ENCODE peak calls at places on chromosomes 5 and 9, in seven cellular contexts. One of them, this sample, is unnamed.

GRCh38 chr5:53418844-53419243 is 61.6 kb upstream of the FST start:
- DNase-seq in endodermal cell: no peak
- DNase-seq in osteocyte: no peak
- DNase-seq in heart left ventricle: no peak
- DNase-seq in fibroblast of lung: peak; percentile 97
- DNase-seq in fibroblast of pulmonary artery: peak; percentile 95
- DNase-seq in tibial artery: no peak
- DNase-seq in this sample: no peak

GRCh38 chr5:173963107-173963506 is 25.9 kb upstream of the C5orf47 start:
- DNase-seq in heart left ventricle: no peak
- DNase-seq in fibroblast of lung: peak; percentile 43
- DNase-seq in endodermal cell: no peak
- DNase-seq in fibroblast of pulmonary artery: peak; percentile 31
- DNase-seq in osteocyte: no peak
- DNase-seq in tibial artery: no peak
- DNase-seq in this sample: no peak

GRCh38 chr5:145697251-145698016 is 137.7 kb downstream of the PRELID2 start:
- DNase-seq in endodermal cell: peak; percentile 76
- DNase-seq in tibial artery: no peak
- DNase-seq in heart left ventricle: no peak
- DNase-seq in fibroblast of lung: peak; percentile 70
- DNase-seq in fibroblast of pulmonary artery: peak; percentile 80
- DNase-seq in osteocyte: no peak
- DNase-seq in this sample: peak; percentile 29

GRCh38 chr9:91056917-91057316 is 255.3 kb downstream of the SYK start:
- DNase-seq in endodermal cell: no peak
- DNase-seq in fibroblast of lung: peak; percentile 33
- DNase-seq in heart left ventricle: no peak
- DNase-seq in osteocyte: no peak
- DNase-seq in tibial artery: no peak
- DNase-seq in fibroblast of pulmonary artery: peak; percentile 63
- DNase-seq in this sample: no peak

GRCh38 chr9:2620876-2621677 is 510 bp upstream of the VLDLR start:
- DNase-seq in fibroblast of pulmonary artery: peak; percentile 81
- DNase-seq in osteocyte: peak; percentile 91
- DNase-seq in fibroblast of lung: peak; percentile 82
- DNase-seq in heart left ventricle: peak; percentile 78
- DNase-seq in tibial artery: peak; percentile 90
- DNase-seq in endodermal cell: peak; percentile 94
- DNase-seq in this sample: peak; percentile 75

GRCh38 chr5:135204151-135204600 is 170.1 kb upstream of the PITX1 start:
- DNase-seq in tibial artery: no peak
- DNase-seq in endodermal cell: no peak
- DNase-seq in osteocyte: no peak
- DNase-seq in fibroblast of pulmonary artery: no peak
- DNase-seq in heart left ventricle: no peak
- DNase-seq in fibroblast of lung: no peak
- DNase-seq in this sample: no peak

GRCh38 chr9:100700689-100701318 is 122.9 kb downstream of the CAVIN4 start:
- DNase-seq in endodermal cell: peak; percentile 75
- DNase-seq in fibroblast of lung: no peak
- DNase-seq in heart left ventricle: no peak
- DNase-seq in osteocyte: no peak
- DNase-seq in fibroblast of pulmonary artery: peak; percentile 24
- DNase-seq in tibial artery: no peak
- DNase-seq in this sample: peak; percentile 39

GRCh38 chr9:109315889-109316640 is 4.8 kb downstream of the EPB41L4B start:
- DNase-seq in tibial artery: peak; percentile 83
- DNase-seq in osteocyte: no peak
- DNase-seq in heart left ventricle: peak; percentile 69
- DNase-seq in endodermal cell: peak; percentile 61
- DNase-seq in fibroblast of pulmonary artery: peak; percentile 37
- DNase-seq in fibroblast of lung: peak; percentile 56
- DNase-seq in this sample: no peak

GRCh38 chr5:82153082-82153481 is 125.1 kb downstream of the RPS23 start:
- DNase-seq in fibroblast of lung: peak; percentile 56
- DNase-seq in osteocyte: no peak
- DNase-seq in fibroblast of pulmonary artery: no peak
- DNase-seq in tibial artery: no peak
- DNase-seq in endodermal cell: no peak
- DNase-seq in heart left ventricle: no peak
- DNase-seq in this sample: no peak

GRCh38 chr5:103119067-103119764 is 722 bp downstream of the GIN1 start:
- DNase-seq in endodermal cell: no peak
- DNase-seq in heart left ventricle: no peak
- DNase-seq in fibroblast of lung: peak; percentile 49
- DNase-seq in osteocyte: no peak
- DNase-seq in fibroblast of pulmonary artery: peak; percentile 42
- DNase-seq in tibial artery: no peak
- DNase-seq in this sample: no peak

GRCh38 chr5:44942524-44943001 is 133.8 kb downstream of the MRPS30 start:
- DNase-seq in heart left ventricle: no peak
- DNase-seq in endodermal cell: no peak
- DNase-seq in tibial artery: no peak
- DNase-seq in osteocyte: no peak
- DNase-seq in fibroblast of lung: no peak
- DNase-seq in fibroblast of pulmonary artery: no peak
- DNase-seq in this sample: no peak

GRCh38 chr9:4464911-4465513 is 25.3 kb upstream of the SLC1A1 start:
- DNase-seq in fibroblast of lung: no peak
- DNase-seq in heart left ventricle: no peak
- DNase-seq in fibroblast of pulmonary artery: no peak
- DNase-seq in endodermal cell: no peak
- DNase-seq in osteocyte: no peak
- DNase-seq in tibial artery: no peak
- DNase-seq in this sample: no peak

GRCh38 chr9:85392270-85392669 is 349.5 kb downstream of the AGTPBP1 start:
- DNase-seq in tibial artery: no peak
- DNase-seq in fibroblast of pulmonary artery: no peak
- DNase-seq in fibroblast of lung: no peak
- DNase-seq in endodermal cell: no peak
- DNase-seq in heart left ventricle: no peak
- DNase-seq in osteocyte: no peak
- DNase-seq in this sample: no peak

GRCh38 chr5:131521252-131521651 is 113.8 kb downstream of the RAPGEF6 start:
- DNase-seq in fibroblast of pulmonary artery: no peak
- DNase-seq in fibroblast of lung: no peak
- DNase-seq in endodermal cell: no peak
- DNase-seq in heart left ventricle: no peak
- DNase-seq in tibial artery: no peak
- DNase-seq in osteocyte: no peak
- DNase-seq in this sample: no peak

GRCh38 chr9:124239249-124240073 is 18.3 kb upstream of the NEK6 start:
- DNase-seq in endodermal cell: peak; percentile 50
- DNase-seq in fibroblast of pulmonary artery: no peak
- DNase-seq in osteocyte: no peak
- DNase-seq in tibial artery: peak; percentile 62
- DNase-seq in fibroblast of lung: no peak
- DNase-seq in heart left ventricle: peak; percentile 35
- DNase-seq in this sample: no peak

GRCh38 chr9:33101104-33101951 is 24.9 kb upstream of the SMU1 start:
- DNase-seq in endodermal cell: no peak
- DNase-seq in tibial artery: no peak
- DNase-seq in heart left ventricle: no peak
- DNase-seq in fibroblast of pulmonary artery: peak; percentile 50
- DNase-seq in fibroblast of lung: peak; percentile 39
- DNase-seq in osteocyte: no peak
- DNase-seq in this sample: no peak

GRCh38 chr5:81162501-81162900 is 70.6 kb upstream of the CKMT2 start:
- DNase-seq in tibial artery: no peak
- DNase-seq in osteocyte: no peak
- DNase-seq in fibroblast of lung: no peak
- DNase-seq in heart left ventricle: no peak
- DNase-seq in fibroblast of pulmonary artery: no peak
- DNase-seq in endodermal cell: no peak
- DNase-seq in this sample: no peak

GRCh38 chr5:9895305-9895650 is 265.1 kb upstream of the TAS2R1 start:
- DNase-seq in heart left ventricle: no peak
- DNase-seq in osteocyte: peak; percentile 53
- DNase-seq in tibial artery: no peak
- DNase-seq in endodermal cell: peak; percentile 55
- DNase-seq in fibroblast of lung: no peak
- DNase-seq in fibroblast of pulmonary artery: no peak
- DNase-seq in this sample: no peak

GRCh38 chr9:35385042-35385441 is 104.9 kb upstream of the RUSC2 start:
- DNase-seq in heart left ventricle: no peak
- DNase-seq in tibial artery: no peak
- DNase-seq in fibroblast of lung: peak; percentile 81
- DNase-seq in fibroblast of pulmonary artery: peak; percentile 85
- DNase-seq in endodermal cell: no peak
- DNase-seq in osteocyte: no peak
- DNase-seq in this sample: no peak

GRCh38 chr9:134278974-134279640 is 47.1 kb upstream of the RXRA start:
- DNase-seq in tibial artery: no peak
- DNase-seq in fibroblast of pulmonary artery: no peak
- DNase-seq in fibroblast of lung: no peak
- DNase-seq in endodermal cell: no peak
- DNase-seq in heart left ventricle: no peak
- DNase-seq in osteocyte: no peak
- DNase-seq in this sample: no peak

GRCh38 chr5:7856855-7857254 is 5.9 kb upstream of the CFAP90 start:
- DNase-seq in tibial artery: no peak
- DNase-seq in endodermal cell: peak; percentile 79
- DNase-seq in heart left ventricle: peak; percentile 26
- DNase-seq in fibroblast of lung: peak; percentile 47
- DNase-seq in osteocyte: peak; percentile 73
- DNase-seq in fibroblast of pulmonary artery: peak; percentile 64
- DNase-seq in this sample: peak; percentile 41

GRCh38 chr9:37329576-37329975 is 92.9 kb upstream of the GRHPR start:
- DNase-seq in tibial artery: no peak
- DNase-seq in osteocyte: no peak
- DNase-seq in fibroblast of pulmonary artery: peak; percentile 64
- DNase-seq in endodermal cell: no peak
- DNase-seq in heart left ventricle: no peak
- DNase-seq in fibroblast of lung: peak; percentile 69
- DNase-seq in this sample: no peak

GRCh38 chr9:125635888-125636287 is 71.1 kb downstream of the MAPKAP1 start:
- DNase-seq in fibroblast of pulmonary artery: no peak
- DNase-seq in tibial artery: no peak
- DNase-seq in fibroblast of lung: no peak
- DNase-seq in endodermal cell: no peak
- DNase-seq in osteocyte: no peak
- DNase-seq in heart left ventricle: no peak
- DNase-seq in this sample: no peak

GRCh38 chr9:5872496-5872895 is 18.2 kb upstream of the MLANA start:
- DNase-seq in fibroblast of lung: no peak
- DNase-seq in endodermal cell: no peak
- DNase-seq in osteocyte: no peak
- DNase-seq in heart left ventricle: no peak
- DNase-seq in tibial artery: no peak
- DNase-seq in fibroblast of pulmonary artery: peak; percentile 33
- DNase-seq in this sample: no peak

GRCh38 chr5:80964919-80965318 is 4.8 kb downstream of the RASGRF2 start:
- DNase-seq in heart left ventricle: no peak
- DNase-seq in fibroblast of lung: no peak
- DNase-seq in osteocyte: no peak
- DNase-seq in endodermal cell: no peak
- DNase-seq in tibial artery: no peak
- DNase-seq in fibroblast of pulmonary artery: no peak
- DNase-seq in this sample: no peak

GRCh38 chr9:30198463-30199309 is 2185.8 kb upstream of the ACO1 start:
- DNase-seq in endodermal cell: no peak
- DNase-seq in heart left ventricle: no peak
- DNase-seq in osteocyte: no peak
- DNase-seq in tibial artery: no peak
- DNase-seq in fibroblast of pulmonary artery: no peak
- DNase-seq in fibroblast of lung: no peak
- DNase-seq in this sample: no peak
- TF ChIP-seq CTCF in endodermal cell: peak; percentile 50
- TF ChIP-seq CTCF in heart left ventricle: no peak
- TF ChIP-seq CTCF in osteocyte: no peak
- TF ChIP-seq CTCF in tibial artery: no peak
- TF ChIP-seq CTCF in fibroblast of pulmonary artery: no peak
- TF ChIP-seq CTCF in fibroblast of lung: no peak
- TF ChIP-seq CTCF in this sample: no peak

GRCh38 chr5:127030259-127031146 is at the start of gene MARCHF3:
- DNase-seq in heart left ventricle: peak; percentile 96
- DNase-seq in endodermal cell: peak; percentile 98
- DNase-seq in osteocyte: peak; percentile 99
- DNase-seq in fibroblast of lung: peak; percentile 94
- DNase-seq in tibial artery: peak; percentile 98
- DNase-seq in fibroblast of pulmonary artery: peak; percentile 97
- DNase-seq in this sample: peak; percentile 97
- TF ChIP-seq CTCF in heart left ventricle: no peak
- TF ChIP-seq CTCF in endodermal cell: peak; percentile 57
- TF ChIP-seq CTCF in osteocyte: peak; percentile 53
- TF ChIP-seq CTCF in fibroblast of lung: peak; percentile 32
- TF ChIP-seq CTCF in tibial artery: peak; percentile 12
- TF ChIP-seq CTCF in fibroblast of pulmonary artery: peak; percentile 19
- TF ChIP-seq CTCF in this sample: no peak

DNA sequence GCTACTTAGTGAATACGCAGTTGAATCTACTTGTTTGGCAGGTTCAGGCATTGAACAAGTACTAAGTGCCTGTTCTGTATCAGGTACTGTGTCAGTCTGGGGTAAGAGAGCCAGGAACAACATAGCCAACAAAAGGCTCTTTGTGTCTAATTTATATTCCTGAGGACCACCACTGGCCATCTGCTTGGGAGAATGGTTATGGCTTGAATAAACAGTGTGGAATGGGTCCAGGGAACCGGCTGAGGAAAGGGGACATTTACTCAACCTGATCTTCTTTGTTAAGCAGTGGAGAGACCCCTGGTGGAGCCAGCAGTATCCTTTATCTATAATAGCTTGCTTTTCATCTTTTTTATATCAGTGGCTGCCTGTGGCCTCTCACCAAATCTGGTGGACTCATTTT is 38.6 kb downstream of the EXOSC2 start:
- DNase-seq in fibroblast of lung: peak; percentile 18
- DNase-seq in osteocyte: no peak
- DNase-seq in fibroblast of pulmonary artery: no peak
- DNase-seq in tibial artery: no peak
- DNase-seq in heart left ventricle: no peak
- DNase-seq in endodermal cell: peak; percentile 59
- DNase-seq in this sample: no peak
- TF ChIP-seq CTCF in fibroblast of lung: peak; percentile 27
- TF ChIP-seq CTCF in osteocyte: no peak
- TF ChIP-seq CTCF in fibroblast of pulmonary artery: no peak
- TF ChIP-seq CTCF in tibial artery: no peak
- TF ChIP-seq CTCF in heart left ventricle: no peak
- TF ChIP-seq CTCF in endodermal cell: peak; percentile 57
- TF ChIP-seq CTCF in this sample: no peak

GRCh38 chr9:76717176-76717575 is 47.1 kb upstream of the PCA3 start:
- DNase-seq in endodermal cell: no peak
- DNase-seq in heart left ventricle: no peak
- DNase-seq in tibial artery: no peak
- DNase-seq in fibroblast of lung: no peak
- DNase-seq in osteocyte: no peak
- DNase-seq in fibroblast of pulmonary artery: no peak
- DNase-seq in this sample: no peak

GRCh38 chr9:76717611-76718010 is 46.6 kb upstream of the PCA3 start:
- DNase-seq in fibroblast of pulmonary artery: peak; percentile 14
- DNase-seq in endodermal cell: no peak
- DNase-seq in heart left ventricle: no peak
- DNase-seq in fibroblast of lung: no peak
- DNase-seq in tibial artery: no peak
- DNase-seq in osteocyte: no peak
- DNase-seq in this sample: no peak

GRCh38 chr9:76720245-76720644 is 44.0 kb upstream of the PCA3 start:
- DNase-seq in endodermal cell: no peak
- DNase-seq in fibroblast of pulmonary artery: no peak
- DNase-seq in osteocyte: no peak
- DNase-seq in tibial artery: no peak
- DNase-seq in heart left ventricle: no peak
- DNase-seq in fibroblast of lung: no peak
- DNase-seq in this sample: no peak

GRCh38 chr9:76716270-76716669 is 48.0 kb upstream of the PCA3 start:
- DNase-seq in osteocyte: no peak
- DNase-seq in endodermal cell: no peak
- DNase-seq in fibroblast of pulmonary artery: no peak
- DNase-seq in tibial artery: no peak
- DNase-seq in fibroblast of lung: no peak
- DNase-seq in heart left ventricle: no peak
- DNase-seq in this sample: no peak

GRCh38 chr9:76718166-76718565 is 46.1 kb upstream of the PCA3 start:
- DNase-seq in fibroblast of pulmonary artery: no peak
- DNase-seq in heart left ventricle: no peak
- DNase-seq in fibroblast of lung: no peak
- DNase-seq in osteocyte: no peak
- DNase-seq in endodermal cell: peak; percentile 71
- DNase-seq in tibial artery: no peak
- DNase-seq in this sample: no peak
- TF ChIP-seq CTCF in fibroblast of pulmonary artery: no peak
- TF ChIP-seq CTCF in heart left ventricle: no peak
- TF ChIP-seq CTCF in fibroblast of lung: no peak
- TF ChIP-seq CTCF in osteocyte: no peak
- TF ChIP-seq CTCF in endodermal cell: peak; percentile 77
- TF ChIP-seq CTCF in tibial artery: no peak
- TF ChIP-seq CTCF in this sample: no peak

This sample was measured in endothelial cell.